ENCODE peak calls at places on chromosomes 12 and 14, in five cellular contexts. One of them, this sample, is unnamed.

GRCh38 chr14:25955772-25956171 is 642.1 kb downstream of the NOVA1 start:
- DNase-seq in adrenal gland: no peak
- DNase-seq in activated T-cell treated with anti-CD3 and anti-CD28 coated beads for 1 hour: no peak
- DNase-seq in activated CD4-positive, alpha-beta T cell treated with anti-CD3 and anti-CD28 coated beads, Interleukin-2, amount 50 U/mL, for 4 hours: no peak
- DNase-seq in SHP77: no peak
- DNase-seq in this sample: no peak

GRCh38 chr14:72678360-72678759 is 215.5 kb downstream of the DPF3 start:
- DNase-seq in adrenal gland: no peak
- DNase-seq in activated T-cell treated with anti-CD3 and anti-CD28 coated beads for 1 hour: no peak
- DNase-seq in activated CD4-positive, alpha-beta T cell treated with anti-CD3 and anti-CD28 coated beads, Interleukin-2, amount 50 U/mL, for 4 hours: no peak
- DNase-seq in SHP77: no peak
- DNase-seq in this sample: no peak

GRCh38 chr14:93943052-93943451 is 15.9 kb downstream of the FAM181A start:
- DNase-seq in adrenal gland: no peak
- DNase-seq in activated T-cell treated with anti-CD3 and anti-CD28 coated beads for 1 hour: no peak
- DNase-seq in activated CD4-positive, alpha-beta T cell treated with anti-CD3 and anti-CD28 coated beads, Interleukin-2, amount 50 U/mL, for 4 hours: no peak
- DNase-seq in SHP77: no peak
- DNase-seq in this sample: no peak

GRCh38 chr14:95993768-95994592 is 45.2 kb upstream of the C14orf132 start:
- DNase-seq in adrenal gland: no peak
- DNase-seq in activated T-cell treated with anti-CD3 and anti-CD28 coated beads for 1 hour: peak
- DNase-seq in activated CD4-positive, alpha-beta T cell treated with anti-CD3 and anti-CD28 coated beads, Interleukin-2, amount 50 U/mL, for 4 hours: peak
- DNase-seq in SHP77: peak
- DNase-seq in this sample: peak

GRCh38 chr14:32588448-32589320 is 259.6 kb downstream of the AKAP6 start:
- DNase-seq in adrenal gland: no peak
- DNase-seq in activated T-cell treated with anti-CD3 and anti-CD28 coated beads for 1 hour: no peak
- DNase-seq in activated CD4-positive, alpha-beta T cell treated with anti-CD3 and anti-CD28 coated beads, Interleukin-2, amount 50 U/mL, for 4 hours: no peak
- DNase-seq in SHP77: peak
- DNase-seq in this sample: no peak

GRCh38 chr12:76037130-76038105 is 5.8 kb upstream of the PHLDA1 start:
- DNase-seq in adrenal gland: peak
- DNase-seq in activated T-cell treated with anti-CD3 and anti-CD28 coated beads for 1 hour: no peak
- DNase-seq in activated CD4-positive, alpha-beta T cell treated with anti-CD3 and anti-CD28 coated beads, Interleukin-2, amount 50 U/mL, for 4 hours: no peak
- DNase-seq in SHP77: peak
- DNase-seq in this sample: peak

GRCh38 chr12:67794151-67794550 is 145.6 kb downstream of the DYRK2 start:
- DNase-seq in adrenal gland: no peak
- DNase-seq in activated T-cell treated with anti-CD3 and anti-CD28 coated beads for 1 hour: no peak
- DNase-seq in activated CD4-positive, alpha-beta T cell treated with anti-CD3 and anti-CD28 coated beads, Interleukin-2, amount 50 U/mL, for 4 hours: no peak
- DNase-seq in SHP77: no peak
- DNase-seq in this sample: no peak

GRCh38 chr12:98973395-98973794 is 328.3 kb downstream of the APAF1 start:
- DNase-seq in adrenal gland: peak
- DNase-seq in activated T-cell treated with anti-CD3 and anti-CD28 coated beads for 1 hour: no peak
- DNase-seq in activated CD4-positive, alpha-beta T cell treated with anti-CD3 and anti-CD28 coated beads, Interleukin-2, amount 50 U/mL, for 4 hours: no peak
- DNase-seq in SHP77: no peak
- DNase-seq in this sample: no peak

GRCh38 chr12:2443766-2444165 is 351.0 kb upstream of the FKBP4 start:
- DNase-seq in adrenal gland: no peak
- DNase-seq in activated T-cell treated with anti-CD3 and anti-CD28 coated beads for 1 hour: no peak
- DNase-seq in activated CD4-positive, alpha-beta T cell treated with anti-CD3 and anti-CD28 coated beads, Interleukin-2, amount 50 U/mL, for 4 hours: no peak
- DNase-seq in SHP77: no peak
- DNase-seq in this sample: no peak

GRCh38 chr12:2641209-2641608 is 153.6 kb upstream of the FKBP4 start:
- DNase-seq in adrenal gland: peak
- DNase-seq in activated T-cell treated with anti-CD3 and anti-CD28 coated beads for 1 hour: no peak
- DNase-seq in activated CD4-positive, alpha-beta T cell treated with anti-CD3 and anti-CD28 coated beads, Interleukin-2, amount 50 U/mL, for 4 hours: no peak
- DNase-seq in SHP77: no peak
- DNase-seq in this sample: no peak

GRCh38 chr14:40308240-40308639 is 876.0 kb upstream of the FBXO33 start:
- DNase-seq in adrenal gland: no peak
- DNase-seq in activated T-cell treated with anti-CD3 and anti-CD28 coated beads for 1 hour: no peak
- DNase-seq in activated CD4-positive, alpha-beta T cell treated with anti-CD3 and anti-CD28 coated beads, Interleukin-2, amount 50 U/mL, for 4 hours: no peak
- DNase-seq in SHP77: no peak
- DNase-seq in this sample: no peak

GRCh38 chr12:108065061-108065460 is 64.0 kb upstream of the WSCD2 start:
- DNase-seq in adrenal gland: no peak
- DNase-seq in activated T-cell treated with anti-CD3 and anti-CD28 coated beads for 1 hour: no peak
- DNase-seq in activated CD4-positive, alpha-beta T cell treated with anti-CD3 and anti-CD28 coated beads, Interleukin-2, amount 50 U/mL, for 4 hours: no peak
- DNase-seq in SHP77: no peak
- DNase-seq in this sample: no peak

GRCh38 chr12:110916295-110916875 is 4.0 kb downstream of the MYL2 start:
- DNase-seq in adrenal gland: no peak
- DNase-seq in activated T-cell treated with anti-CD3 and anti-CD28 coated beads for 1 hour: no peak
- DNase-seq in activated CD4-positive, alpha-beta T cell treated with anti-CD3 and anti-CD28 coated beads, Interleukin-2, amount 50 U/mL, for 4 hours: no peak
- DNase-seq in SHP77: no peak
- DNase-seq in this sample: no peak

GRCh38 chr12:111256629-111257434 is 112.1 kb downstream of the PHETA1 start:
- DNase-seq in adrenal gland: no peak
- DNase-seq in activated T-cell treated with anti-CD3 and anti-CD28 coated beads for 1 hour: no peak
- DNase-seq in activated CD4-positive, alpha-beta T cell treated with anti-CD3 and anti-CD28 coated beads, Interleukin-2, amount 50 U/mL, for 4 hours: no peak
- DNase-seq in SHP77: no peak
- DNase-seq in this sample: no peak

GRCh38 chr12:42145197-42145549 is 499 bp upstream of the GXYLT1 start:
- DNase-seq in adrenal gland: no peak
- DNase-seq in activated T-cell treated with anti-CD3 and anti-CD28 coated beads for 1 hour: no peak
- DNase-seq in activated CD4-positive, alpha-beta T cell treated with anti-CD3 and anti-CD28 coated beads, Interleukin-2, amount 50 U/mL, for 4 hours: no peak
- DNase-seq in SHP77: no peak
- DNase-seq in this sample: no peak

GRCh38 chr12:34405286-34406227 is 383.3 kb downstream of the ALG10 start:
- DNase-seq in adrenal gland: peak
- DNase-seq in activated T-cell treated with anti-CD3 and anti-CD28 coated beads for 1 hour: no peak
- DNase-seq in activated CD4-positive, alpha-beta T cell treated with anti-CD3 and anti-CD28 coated beads, Interleukin-2, amount 50 U/mL, for 4 hours: no peak
- DNase-seq in SHP77: no peak
- DNase-seq in this sample: no peak

GRCh38 chr14:90508536-90509254 is 111.9 kb downstream of the CALM1 start:
- DNase-seq in adrenal gland: no peak
- DNase-seq in activated T-cell treated with anti-CD3 and anti-CD28 coated beads for 1 hour: no peak
- DNase-seq in activated CD4-positive, alpha-beta T cell treated with anti-CD3 and anti-CD28 coated beads, Interleukin-2, amount 50 U/mL, for 4 hours: no peak
- DNase-seq in SHP77: no peak
- DNase-seq in this sample: no peak

GRCh38 chr12:129372348-129372747 is 519.1 kb downstream of the GLT1D1 start:
- DNase-seq in adrenal gland: no peak
- DNase-seq in activated T-cell treated with anti-CD3 and anti-CD28 coated beads for 1 hour: no peak
- DNase-seq in activated CD4-positive, alpha-beta T cell treated with anti-CD3 and anti-CD28 coated beads, Interleukin-2, amount 50 U/mL, for 4 hours: no peak
- DNase-seq in SHP77: no peak
- DNase-seq in this sample: no peak

GRCh38 chr12:108495054-108495453 is 20.0 kb upstream of the FICD start:
- DNase-seq in adrenal gland: no peak
- DNase-seq in activated T-cell treated with anti-CD3 and anti-CD28 coated beads for 1 hour: no peak
- DNase-seq in activated CD4-positive, alpha-beta T cell treated with anti-CD3 and anti-CD28 coated beads, Interleukin-2, amount 50 U/mL, for 4 hours: no peak
- DNase-seq in SHP77: peak
- DNase-seq in this sample: no peak

GRCh38 chr12:47356129-47356622 is 276.4 kb upstream of the AMIGO2 start:
- DNase-seq in adrenal gland: no peak
- DNase-seq in activated T-cell treated with anti-CD3 and anti-CD28 coated beads for 1 hour: no peak
- DNase-seq in activated CD4-positive, alpha-beta T cell treated with anti-CD3 and anti-CD28 coated beads, Interleukin-2, amount 50 U/mL, for 4 hours: no peak
- DNase-seq in SHP77: no peak
- DNase-seq in this sample: no peak

GRCh38 chr12:49585477-49586445 is 17.8 kb upstream of the MCRS1 start:
- DNase-seq in adrenal gland: no peak
- DNase-seq in activated T-cell treated with anti-CD3 and anti-CD28 coated beads for 1 hour: no peak
- DNase-seq in activated CD4-positive, alpha-beta T cell treated with anti-CD3 and anti-CD28 coated beads, Interleukin-2, amount 50 U/mL, for 4 hours: no peak
- DNase-seq in SHP77: no peak
- DNase-seq in this sample: no peak

GRCh38 chr14:73188501-73188903 is 48.8 kb upstream of the PAPLN start:
- DNase-seq in adrenal gland: peak
- DNase-seq in activated T-cell treated with anti-CD3 and anti-CD28 coated beads for 1 hour: no peak
- DNase-seq in activated CD4-positive, alpha-beta T cell treated with anti-CD3 and anti-CD28 coated beads, Interleukin-2, amount 50 U/mL, for 4 hours: no peak
- DNase-seq in SHP77: no peak
- DNase-seq in this sample: no peak

GRCh38 chr12:15963271-15963670 is 52.1 kb downstream of the DERA start:
- DNase-seq in adrenal gland: no peak
- DNase-seq in activated T-cell treated with anti-CD3 and anti-CD28 coated beads for 1 hour: no peak
- DNase-seq in activated CD4-positive, alpha-beta T cell treated with anti-CD3 and anti-CD28 coated beads, Interleukin-2, amount 50 U/mL, for 4 hours: no peak
- DNase-seq in SHP77: no peak
- DNase-seq in this sample: no peak

GRCh38 chr12:73529231-73529630 is 1008.4 kb upstream of the ATXN7L3B start:
- DNase-seq in adrenal gland: no peak
- DNase-seq in activated T-cell treated with anti-CD3 and anti-CD28 coated beads for 1 hour: no peak
- DNase-seq in activated CD4-positive, alpha-beta T cell treated with anti-CD3 and anti-CD28 coated beads, Interleukin-2, amount 50 U/mL, for 4 hours: no peak
- DNase-seq in SHP77: no peak
- DNase-seq in this sample: no peak

GRCh38 chr12:125564753-125565152 is 499.5 kb downstream of the AACS start:
- DNase-seq in adrenal gland: no peak
- DNase-seq in activated T-cell treated with anti-CD3 and anti-CD28 coated beads for 1 hour: no peak
- DNase-seq in activated CD4-positive, alpha-beta T cell treated with anti-CD3 and anti-CD28 coated beads, Interleukin-2, amount 50 U/mL, for 4 hours: no peak
- DNase-seq in SHP77: no peak
- DNase-seq in this sample: no peak

GRCh38 chr12:89225401-89225800 is 126.9 kb downstream of the DUSP6 start:
- DNase-seq in adrenal gland: peak
- DNase-seq in activated T-cell treated with anti-CD3 and anti-CD28 coated beads for 1 hour: peak
- DNase-seq in activated CD4-positive, alpha-beta T cell treated with anti-CD3 and anti-CD28 coated beads, Interleukin-2, amount 50 U/mL, for 4 hours: peak
- DNase-seq in SHP77: no peak
- DNase-seq in this sample: no peak

GRCh38 chr14:94787655-94788054 is 17.7 kb upstream of the GSC start:
- DNase-seq in adrenal gland: no peak
- DNase-seq in activated T-cell treated with anti-CD3 and anti-CD28 coated beads for 1 hour: no peak
- DNase-seq in activated CD4-positive, alpha-beta T cell treated with anti-CD3 and anti-CD28 coated beads, Interleukin-2, amount 50 U/mL, for 4 hours: no peak
- DNase-seq in SHP77: no peak
- DNase-seq in this sample: no peak

GRCh38 chr12:27190761-27191160 is 53.3 kb upstream of the STK38L start:
- DNase-seq in adrenal gland: no peak
- DNase-seq in activated T-cell treated with anti-CD3 and anti-CD28 coated beads for 1 hour: no peak
- DNase-seq in activated CD4-positive, alpha-beta T cell treated with anti-CD3 and anti-CD28 coated beads, Interleukin-2, amount 50 U/mL, for 4 hours: no peak
- DNase-seq in SHP77: no peak
- DNase-seq in this sample: no peak

GRCh38 chr14:58919262-58919661 is 269.2 kb upstream of the DAAM1 start:
- DNase-seq in adrenal gland: no peak
- DNase-seq in activated T-cell treated with anti-CD3 and anti-CD28 coated beads for 1 hour: no peak
- DNase-seq in activated CD4-positive, alpha-beta T cell treated with anti-CD3 and anti-CD28 coated beads, Interleukin-2, amount 50 U/mL, for 4 hours: no peak
- DNase-seq in SHP77: no peak
- DNase-seq in this sample: no peak

GRCh38 chr12:3303410-3304136 is 187.4 kb upstream of the PRMT8 start:
- DNase-seq in adrenal gland: no peak
- DNase-seq in activated T-cell treated with anti-CD3 and anti-CD28 coated beads for 1 hour: no peak
- DNase-seq in activated CD4-positive, alpha-beta T cell treated with anti-CD3 and anti-CD28 coated beads, Interleukin-2, amount 50 U/mL, for 4 hours: no peak
- DNase-seq in SHP77: peak
- DNase-seq in this sample: peak

GRCh38 chr12:50529345-50529744 is 24.6 kb downstream of the DIP2B start:
- DNase-seq in adrenal gland: no peak
- DNase-seq in activated T-cell treated with anti-CD3 and anti-CD28 coated beads for 1 hour: no peak
- DNase-seq in activated CD4-positive, alpha-beta T cell treated with anti-CD3 and anti-CD28 coated beads, Interleukin-2, amount 50 U/mL, for 4 hours: no peak
- DNase-seq in SHP77: no peak
- DNase-seq in this sample: no peak

GRCh38 chr12:76144253-76144564 is 59.7 kb upstream of the NAP1L1 start:
- DNase-seq in adrenal gland: peak
- DNase-seq in activated T-cell treated with anti-CD3 and anti-CD28 coated beads for 1 hour: peak
- DNase-seq in activated CD4-positive, alpha-beta T cell treated with anti-CD3 and anti-CD28 coated beads, Interleukin-2, amount 50 U/mL, for 4 hours: peak
- DNase-seq in SHP77: peak
- DNase-seq in this sample: peak

GRCh38 chr12:112161711-112162110 is 36.4 kb downstream of the TRAFD1 start:
- DNase-seq in adrenal gland: no peak
- DNase-seq in activated T-cell treated with anti-CD3 and anti-CD28 coated beads for 1 hour: no peak
- DNase-seq in activated CD4-positive, alpha-beta T cell treated with anti-CD3 and anti-CD28 coated beads, Interleukin-2, amount 50 U/mL, for 4 hours: no peak
- DNase-seq in SHP77: no peak
- DNase-seq in this sample: no peak

GRCh38 chr12:3947781-3948180 is 74.6 kb upstream of the PARP11 start:
- DNase-seq in adrenal gland: no peak
- DNase-seq in activated T-cell treated with anti-CD3 and anti-CD28 coated beads for 1 hour: no peak
- DNase-seq in activated CD4-positive, alpha-beta T cell treated with anti-CD3 and anti-CD28 coated beads, Interleukin-2, amount 50 U/mL, for 4 hours: no peak
- DNase-seq in SHP77: no peak
- DNase-seq in this sample: no peak

GRCh38 chr14:96246535-96246839 is 9.5 kb upstream of the BDKRB1 start:
- DNase-seq in adrenal gland: no peak
- DNase-seq in activated T-cell treated with anti-CD3 and anti-CD28 coated beads for 1 hour: no peak
- DNase-seq in activated CD4-positive, alpha-beta T cell treated with anti-CD3 and anti-CD28 coated beads, Interleukin-2, amount 50 U/mL, for 4 hours: no peak
- DNase-seq in SHP77: no peak
- DNase-seq in this sample: no peak